ENCODE peak calls at places on chromosomes 4 and X, in eight cellular contexts. F is non-pigmented ciliary epithelial cell; R is tibial nerve; T is naive thymus-derived CD8-positive, alpha-beta T cell; S is RCC 7860; Z is heart left ventricle; E is activated T-cell treated with anti-CD3 and anti-CD28 coated beads for 1 hour; O is activated CD4-positive, alpha-beta T cell treated with anti-CD3 and anti-CD28 coated beads, Interleukin-2, amount 10 ng/mL, durations not matched to agents 7 days and 5 days. J is an unnamed sample.
A peak's percentile ranks its signal among the peaks of the same experiment; 100 is the strongest.

GRCh38 chrX:150038356-150038755 is 100.1 kb upstream of the EOLA2 start:
- DNase-seq in R (no peak), F (no peak), E (no peak), Z (no peak), S (peak; percentile 8), O (no peak), T (no peak), J (no peak)

GRCh38 chrX:16465081-16465876 is 184.7 kb upstream of the S100G start:
- DNase-seq in Z (no peak), E (no peak), R (no peak), O (no peak), T (no peak), S (peak; percentile 17), F (no peak), J (no peak)

GRCh38 chrX:150205011-150205410 is 158.1 kb upstream of the MAMLD1 start:
- DNase-seq in S (no peak), R (peak; percentile 7), O (no peak), T (no peak), F (no peak), Z (no peak), E (no peak), J (no peak)

GRCh38 chr4:174523003-174523693 is 860 bp upstream of the HPGD start:
- DNase-seq in E (no peak), R (peak; percentile 7), Z (no peak), S (no peak), T (peak; percentile 25), F (no peak), O (no peak), J (peak; percentile 47)

GRCh38 chr4:109046549-109047171 is 255.8 kb downstream of the COL25A1 start:
- DNase-seq in R (peak; percentile 8), E (no peak), F (peak; percentile 59), O (no peak), S (no peak), T (no peak), Z (no peak), J (no peak)

GRCh38 chr4:76881375-76881774 is 16.6 kb downstream of the SOWAHB start:
- DNase-seq in Z (no peak), T (no peak), R (no peak), E (no peak), S (no peak), O (no peak), F (no peak), J (no peak)

GRCh38 chr4:40563401-40563800 is 66.3 kb downstream of the RBM47 start:
- DNase-seq in O (no peak), S (peak; percentile 45), E (no peak), R (no peak), F (no peak), Z (no peak), T (no peak), J (no peak)

GRCh38 chrX:49844622-49845021 is 15.5 kb downstream of the PAGE4 start:
- DNase-seq in F (no peak), E (no peak), O (no peak), R (no peak), T (no peak), S (no peak), Z (no peak), J (no peak)

GRCh38 chr4:176778491-176778890 is 14.2 kb downstream of the VEGFC start:
- DNase-seq in R (no peak), O (no peak), Z (no peak), S (no peak), E (no peak), T (no peak), F (peak; percentile 65), J (no peak)

GRCh38 chr4:57131849-57132745 is 21.9 kb upstream of the IGFBP7 start:
- DNase-seq in E (no peak), S (no peak), R (no peak), O (no peak), T (no peak), F (no peak), Z (no peak), J (no peak)

GRCh38 chr4:56250801-56251200 is 136.5 kb downstream of the AASDH start:
- DNase-seq in F (no peak), R (no peak), E (no peak), T (no peak), O (no peak), S (no peak), Z (no peak), J (no peak)

GRCh38 chrX:119790977-119791436 is 423 bp downstream of the RPL39 start:
- DNase-seq in F (no peak), O (peak; percentile 46), R (peak; percentile 13), T (peak; percentile 53), E (peak; percentile 6), Z (peak; percentile 20), S (no peak), J (no peak)

GRCh38 chrX:12657881-12658280 is 133.3 kb upstream of the PRPS2 start:
- DNase-seq in R (no peak), E (no peak), O (no peak), T (no peak), S (no peak), F (no peak), Z (no peak), J (no peak)

GRCh38 chrX:120790118-120790517 is 85.5 kb downstream of the CT47B1 start:
- DNase-seq in O (peak; percentile 42), Z (no peak), S (peak; percentile 22), R (peak; percentile 26), F (no peak), E (no peak), T (peak; percentile 68), J (peak; percentile 44)

GRCh38 chrX:69285881-69286545 is 120.8 kb upstream of the PJA1 start:
- DNase-seq in Z (peak; percentile 57), O (peak; percentile 51), R (peak; percentile 63), T (peak; percentile 50), S (no peak), F (no peak), E (peak; percentile 49), J (peak; percentile 85)

GRCh38 chr4:183986645-183987528 is 81.8 kb downstream of the STOX2 start:
- DNase-seq in F (no peak), T (no peak), Z (no peak), R (no peak), E (no peak), S (no peak), O (no peak), J (no peak)

GRCh38 chr4:184409911-184410692 is 64.2 kb downstream of the IRF2 start:
- DNase-seq in T (peak; percentile 32), F (no peak), Z (no peak), R (no peak), E (peak; percentile 10), S (no peak), O (peak; percentile 42), J (no peak)

GRCh38 chr4:5032825-5033224 is 13.6 kb upstream of the CYTL1 start:
- DNase-seq in S (no peak), F (no peak), O (no peak), T (no peak), Z (no peak), R (no peak), E (no peak), J (no peak)

GRCh38 chr4:20529681-20530080 is 170.6 kb upstream of the PACRGL start:
- DNase-seq in T (no peak), F (no peak), E (no peak), S (no peak), R (no peak), Z (no peak), O (no peak), J (no peak)

GRCh38 chr4:156571146-156571545 is 400.5 kb downstream of the PDGFC start:
- DNase-seq in S (no peak), E (no peak), R (no peak), F (no peak), T (no peak), O (no peak), Z (peak; percentile 21), J (no peak)

J was measured in ecto neural progenitor cell.